ENCODE peak calls at places on chromosomes 7 and 10, in six cellular contexts. One of them, this sample, is unnamed.

GRCh38 chr10:44878704-44879530 is 32.2 kb upstream of the TMEM72 start:
- DNase-seq in naive thymus-derived CD8-positive, alpha-beta T cell: peak
- DNase-seq in cerebellar cortex: peak
- DNase-seq in GM04504: peak
- DNase-seq in hepatic stellate cell: peak
- DNase-seq in NCI-H2107: no peak
- DNase-seq in this sample: peak

GRCh38 chr10:52129410-52130178 is 184.5 kb upstream of the DKK1 start:
- DNase-seq in GM04504: no peak
- DNase-seq in cerebellar cortex: no peak
- DNase-seq in hepatic stellate cell: no peak
- DNase-seq in NCI-H2107: no peak
- DNase-seq in naive thymus-derived CD8-positive, alpha-beta T cell: no peak
- DNase-seq in this sample: no peak

GRCh38 chr10:61067683-61068336 is 123.8 kb upstream of the RHOBTB1 start:
- DNase-seq in GM04504: no peak
- DNase-seq in naive thymus-derived CD8-positive, alpha-beta T cell: no peak
- DNase-seq in cerebellar cortex: no peak
- DNase-seq in NCI-H2107: no peak
- DNase-seq in hepatic stellate cell: no peak
- DNase-seq in this sample: no peak

GRCh38 chr7:41921453-41921912 is 218.6 kb upstream of the INHBA start:
- DNase-seq in naive thymus-derived CD8-positive, alpha-beta T cell: no peak
- DNase-seq in hepatic stellate cell: peak
- DNase-seq in GM04504: peak
- DNase-seq in cerebellar cortex: no peak
- DNase-seq in NCI-H2107: no peak
- DNase-seq in this sample: no peak

GRCh38 chr7:6655636-6656385 is 18.7 kb downstream of the ZNF316 start:
- DNase-seq in cerebellar cortex: no peak
- DNase-seq in GM04504: no peak
- DNase-seq in NCI-H2107: no peak
- DNase-seq in naive thymus-derived CD8-positive, alpha-beta T cell: no peak
- DNase-seq in hepatic stellate cell: no peak
- DNase-seq in this sample: no peak

GRCh38 chr10:24209946-24210491 is 1.1 kb downstream of the KIAA1217 start:
- DNase-seq in NCI-H2107: no peak
- DNase-seq in naive thymus-derived CD8-positive, alpha-beta T cell: no peak
- DNase-seq in cerebellar cortex: no peak
- DNase-seq in hepatic stellate cell: peak
- DNase-seq in GM04504: no peak
- DNase-seq in this sample: no peak

GRCh38 chr10:86684305-86684704 is 16.0 kb downstream of the LDB3 start:
- DNase-seq in naive thymus-derived CD8-positive, alpha-beta T cell: no peak
- DNase-seq in cerebellar cortex: no peak
- DNase-seq in GM04504: no peak
- DNase-seq in hepatic stellate cell: peak
- DNase-seq in NCI-H2107: no peak
- DNase-seq in this sample: peak

GRCh38 chr10:61837748-61838055 is 63.8 kb upstream of the ARID5B start:
- DNase-seq in GM04504: no peak
- DNase-seq in cerebellar cortex: peak
- DNase-seq in NCI-H2107: no peak
- DNase-seq in hepatic stellate cell: no peak
- DNase-seq in naive thymus-derived CD8-positive, alpha-beta T cell: no peak
- DNase-seq in this sample: no peak

GRCh38 chr7:23020742-23021401 is 6.9 kb upstream of the HYCC1 start:
- DNase-seq in naive thymus-derived CD8-positive, alpha-beta T cell: no peak
- DNase-seq in hepatic stellate cell: peak
- DNase-seq in cerebellar cortex: no peak
- DNase-seq in NCI-H2107: no peak
- DNase-seq in GM04504: peak
- DNase-seq in this sample: no peak

GRCh38 chr7:15801565-15801964 is 115.1 kb upstream of the MEOX2 start:
- DNase-seq in NCI-H2107: no peak
- DNase-seq in GM04504: peak
- DNase-seq in hepatic stellate cell: peak
- DNase-seq in cerebellar cortex: peak
- DNase-seq in naive thymus-derived CD8-positive, alpha-beta T cell: no peak
- DNase-seq in this sample: no peak

GRCh38 chr10:73907841-73908517 is 3.0 kb upstream of the PLAU start:
- DNase-seq in GM04504: no peak
- DNase-seq in cerebellar cortex: no peak
- DNase-seq in hepatic stellate cell: no peak
- DNase-seq in naive thymus-derived CD8-positive, alpha-beta T cell: no peak
- DNase-seq in NCI-H2107: no peak
- DNase-seq in this sample: no peak

GRCh38 chr10:5446390-5446926 is 34.1 kb downstream of the NET1 start:
- DNase-seq in cerebellar cortex: peak
- DNase-seq in hepatic stellate cell: peak
- DNase-seq in GM04504: peak
- DNase-seq in naive thymus-derived CD8-positive, alpha-beta T cell: peak
- DNase-seq in NCI-H2107: peak
- DNase-seq in this sample: peak

GRCh38 chr7:155412416-155413253 is 45.3 kb upstream of the EN2 start:
- DNase-seq in hepatic stellate cell: peak
- DNase-seq in cerebellar cortex: peak
- DNase-seq in NCI-H2107: peak
- DNase-seq in GM04504: peak
- DNase-seq in naive thymus-derived CD8-positive, alpha-beta T cell: peak
- DNase-seq in this sample: peak

GRCh38 chr7:151782598-151783448 is 94.1 kb downstream of the PRKAG2 start:
- DNase-seq in hepatic stellate cell: peak
- DNase-seq in GM04504: no peak
- DNase-seq in naive thymus-derived CD8-positive, alpha-beta T cell: peak
- DNase-seq in cerebellar cortex: peak
- DNase-seq in NCI-H2107: peak
- DNase-seq in this sample: peak

GRCh38 chr10:62589689-62590088 is 214.8 kb upstream of the ADO start:
- DNase-seq in hepatic stellate cell: no peak
- DNase-seq in naive thymus-derived CD8-positive, alpha-beta T cell: no peak
- DNase-seq in NCI-H2107: no peak
- DNase-seq in cerebellar cortex: no peak
- DNase-seq in GM04504: no peak
- DNase-seq in this sample: no peak

GRCh38 chr10:52213511-52213831 is 100.6 kb upstream of the DKK1 start:
- DNase-seq in cerebellar cortex: peak
- DNase-seq in naive thymus-derived CD8-positive, alpha-beta T cell: no peak
- DNase-seq in hepatic stellate cell: peak
- DNase-seq in NCI-H2107: no peak
- DNase-seq in GM04504: peak
- DNase-seq in this sample: no peak

GRCh38 chr7:26813426-26813825 is 51.0 kb downstream of the SKAP2 start:
- DNase-seq in naive thymus-derived CD8-positive, alpha-beta T cell: no peak
- DNase-seq in GM04504: no peak
- DNase-seq in cerebellar cortex: no peak
- DNase-seq in NCI-H2107: no peak
- DNase-seq in hepatic stellate cell: peak
- DNase-seq in this sample: no peak

This sample was measured in WTC11.